ENCODE peak calls at places on chromosomes 7 and 10, in five cellular contexts. One of them, this sample, is unnamed. For H3K27me3, the result is how much of the 10 kb centered on the place peaks cover.

GRCh38 chr7:4042402-4042801 is 639.7 kb upstream of the FOXK1 start:
- DNase-seq in prostate gland: no peak
- DNase-seq in brain microvascular endothelial cell: no peak
- DNase-seq in IMR-90: no peak
- DNase-seq in dorsolateral prefrontal cortex: no peak
- DNase-seq in this sample: no peak

GRCh38 chr10:47423476-47423875 is 39.4 kb upstream of the ZNF488 start:
- DNase-seq in prostate gland: no peak
- DNase-seq in brain microvascular endothelial cell: peak
- DNase-seq in IMR-90: peak
- DNase-seq in dorsolateral prefrontal cortex: no peak
- DNase-seq in this sample: no peak

GRCh38 chr10:85650791-85651506 is 715.6 kb downstream of the GRID1 start:
- DNase-seq in prostate gland: no peak
- DNase-seq in brain microvascular endothelial cell: no peak
- DNase-seq in IMR-90: no peak
- DNase-seq in dorsolateral prefrontal cortex: no peak
- DNase-seq in this sample: no peak

GRCh38 chr7:159226303-159226702 is 81.6 kb upstream of the VIPR2 start:
- DNase-seq in prostate gland: no peak
- DNase-seq in brain microvascular endothelial cell: no peak
- DNase-seq in IMR-90: no peak
- DNase-seq in dorsolateral prefrontal cortex: no peak
- DNase-seq in this sample: no peak

GRCh38 chr10:85862771-85863170 is 503.8 kb downstream of the GRID1 start:
- DNase-seq in prostate gland: no peak
- DNase-seq in brain microvascular endothelial cell: no peak
- DNase-seq in IMR-90: no peak
- DNase-seq in dorsolateral prefrontal cortex: no peak
- DNase-seq in this sample: no peak

GRCh38 chr7:464712-465461 is 54.8 kb downstream of the PDGFA start:
- DNase-seq in prostate gland: no peak
- DNase-seq in brain microvascular endothelial cell: no peak
- DNase-seq in IMR-90: peak
- DNase-seq in dorsolateral prefrontal cortex: no peak
- DNase-seq in this sample: no peak

GRCh38 chr10:113986316-113986715 is 57.4 kb upstream of the ADRB1 start:
- DNase-seq in prostate gland: no peak
- DNase-seq in brain microvascular endothelial cell: no peak
- DNase-seq in IMR-90: no peak
- DNase-seq in dorsolateral prefrontal cortex: no peak
- DNase-seq in this sample: no peak

GRCh38 chr7:22441157-22441556 is 58.8 kb downstream of the STEAP1B start:
- DNase-seq in prostate gland: no peak
- DNase-seq in brain microvascular endothelial cell: no peak
- DNase-seq in IMR-90: no peak
- DNase-seq in dorsolateral prefrontal cortex: no peak
- DNase-seq in this sample: no peak

GRCh38 chr10:99276848-99277486 is 41.3 kb upstream of the HPSE2 start:
- DNase-seq in prostate gland: no peak
- DNase-seq in brain microvascular endothelial cell: peak
- DNase-seq in IMR-90: peak
- DNase-seq in dorsolateral prefrontal cortex: no peak
- DNase-seq in this sample: no peak

GRCh38 chr7:157516311-157516710 is 179.5 kb downstream of the DNAJB6 start:
- DNase-seq in prostate gland: no peak
- DNase-seq in brain microvascular endothelial cell: no peak
- DNase-seq in IMR-90: no peak
- DNase-seq in dorsolateral prefrontal cortex: no peak
- DNase-seq in this sample: no peak

GRCh38 chr10:110268931-110269640 is 35.6 kb downstream of the SMNDC1 start:
- DNase-seq in prostate gland: no peak
- DNase-seq in brain microvascular endothelial cell: no peak
- DNase-seq in IMR-90: no peak
- DNase-seq in dorsolateral prefrontal cortex: peak
- DNase-seq in this sample: no peak

GRCh38 chr10:84770824-84771223 is 442.4 kb downstream of the CCSER2 start:
- DNase-seq in prostate gland: no peak
- DNase-seq in brain microvascular endothelial cell: no peak
- DNase-seq in IMR-90: no peak
- DNase-seq in dorsolateral prefrontal cortex: no peak
- DNase-seq in this sample: no peak

GRCh38 chr10:18886102-18886501 is 162.5 kb upstream of the MALRD1 start:
- DNase-seq in prostate gland: no peak
- DNase-seq in brain microvascular endothelial cell: no peak
- DNase-seq in IMR-90: peak
- DNase-seq in dorsolateral prefrontal cortex: no peak
- DNase-seq in this sample: no peak

GRCh38 chr10:132304756-132305509 is 2.8 kb downstream of the STK32C start:
- DNase-seq in prostate gland: no peak
- DNase-seq in brain microvascular endothelial cell: no peak
- DNase-seq in IMR-90: no peak
- DNase-seq in dorsolateral prefrontal cortex: no peak
- DNase-seq in this sample: no peak
- H3K27me3 ChIP-seq in prostate gland: under half
- H3K27me3 ChIP-seq in brain microvascular endothelial cell: under half
- H3K27me3 ChIP-seq in IMR-90: under half
- H3K27me3 ChIP-seq in dorsolateral prefrontal cortex: under half
- H3K27me3 ChIP-seq in this sample: under half

DNA sequence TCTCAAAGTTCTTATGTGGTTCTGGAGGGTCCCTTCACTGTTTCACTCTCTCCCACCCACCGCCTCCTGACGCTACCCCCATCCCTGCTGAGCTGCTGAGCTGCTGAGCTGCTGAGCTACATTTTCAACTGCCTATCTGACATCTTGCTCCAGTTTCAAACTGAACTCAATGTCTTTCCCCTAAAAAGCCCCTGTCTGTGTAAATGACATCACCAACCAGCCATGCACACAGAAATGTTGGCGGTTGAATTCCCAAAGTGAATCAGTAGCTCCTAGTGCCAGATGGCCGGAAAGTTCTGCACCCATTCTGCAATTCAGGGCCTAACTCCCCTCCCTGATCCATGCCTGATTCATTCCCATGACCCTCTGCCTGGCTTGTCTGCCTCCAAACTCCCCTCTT is 71.2 kb downstream of the WNT2 start:
- DNase-seq in prostate gland: no peak
- DNase-seq in brain microvascular endothelial cell: peak
- DNase-seq in IMR-90: peak
- DNase-seq in dorsolateral prefrontal cortex: no peak
- DNase-seq in this sample: peak
- H3K4me3 ChIP-seq in prostate gland: no peak
- H3K4me3 ChIP-seq in brain microvascular endothelial cell: no peak
- H3K4me3 ChIP-seq in IMR-90: no peak
- H3K4me3 ChIP-seq in dorsolateral prefrontal cortex: no peak
- H3K4me3 ChIP-seq in this sample: no peak

GRCh38 chr7:107998660-107999480 is 4.1 kb downstream of the LAMB1 start:
- DNase-seq in prostate gland: no peak
- DNase-seq in brain microvascular endothelial cell: no peak
- DNase-seq in IMR-90: no peak
- DNase-seq in dorsolateral prefrontal cortex: no peak
- DNase-seq in this sample: no peak

GRCh38 chr7:107999814-108000560 is 3.0 kb downstream of the LAMB1 start:
- DNase-seq in prostate gland: no peak
- DNase-seq in brain microvascular endothelial cell: no peak
- DNase-seq in IMR-90: peak
- DNase-seq in dorsolateral prefrontal cortex: no peak
- DNase-seq in this sample: no peak

GRCh38 chr7:108002726-108003590 is at the start of gene LAMB1:
- DNase-seq in prostate gland: peak
- DNase-seq in brain microvascular endothelial cell: peak
- DNase-seq in IMR-90: peak
- DNase-seq in dorsolateral prefrontal cortex: peak
- DNase-seq in this sample: peak

GRCh38 chr7:108001759-108002725 is 919 bp downstream of the LAMB1 start:
- DNase-seq in prostate gland: no peak
- DNase-seq in brain microvascular endothelial cell: no peak
- DNase-seq in IMR-90: peak
- DNase-seq in dorsolateral prefrontal cortex: peak
- DNase-seq in this sample: peak

DNA sequence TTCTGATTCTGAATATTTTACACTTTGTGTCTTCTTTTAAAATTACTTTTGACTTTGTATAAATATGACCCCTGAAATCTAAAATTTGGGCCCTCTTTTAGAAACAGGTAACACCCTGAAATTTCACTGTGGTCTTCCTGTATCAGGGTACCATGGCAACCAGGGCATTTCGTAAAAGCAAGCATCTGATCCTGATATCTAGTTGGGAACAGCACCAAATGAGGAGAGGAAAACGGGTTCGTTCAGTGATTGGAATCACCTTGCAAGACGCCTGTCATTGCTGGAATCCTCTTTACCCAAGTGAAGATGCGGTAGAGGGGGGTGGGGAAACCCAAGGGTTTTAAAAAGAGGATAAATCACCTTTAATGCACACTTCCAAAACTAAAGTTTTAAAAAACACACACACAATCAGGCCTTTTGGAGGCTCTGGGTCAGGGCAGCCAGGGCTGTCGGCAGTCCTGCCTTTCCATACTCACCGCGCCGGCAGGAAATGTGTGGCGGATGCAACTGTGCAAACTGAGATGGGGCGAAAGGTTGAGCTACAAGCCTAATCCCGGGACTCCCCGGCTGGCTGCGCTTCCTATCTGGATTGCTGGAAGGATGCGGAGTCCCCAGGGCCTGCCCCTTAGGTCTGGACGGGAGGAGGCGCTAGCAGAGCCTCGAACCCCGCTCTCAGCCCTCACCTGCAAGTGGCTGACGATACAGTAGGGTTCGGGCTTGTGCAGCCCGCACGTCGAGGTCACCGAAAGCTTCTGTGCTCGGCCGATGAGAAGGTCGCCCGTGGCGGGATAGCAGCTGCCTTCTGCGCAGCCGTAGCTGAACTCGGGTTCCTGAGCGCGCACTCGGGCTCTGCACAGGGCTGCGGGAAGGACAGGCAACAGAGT is 1.8 kb downstream of the LAMB1 start:
- DNase-seq in prostate gland: no peak
- DNase-seq in brain microvascular endothelial cell: no peak
- DNase-seq in IMR-90: peak
- DNase-seq in dorsolateral prefrontal cortex: peak
- DNase-seq in this sample: no peak
- H3K27me3 ChIP-seq in prostate gland: under half
- H3K27me3 ChIP-seq in brain microvascular endothelial cell: under half
- H3K27me3 ChIP-seq in IMR-90: under half
- H3K27me3 ChIP-seq in dorsolateral prefrontal cortex: under half
- H3K27me3 ChIP-seq in this sample: under half

GRCh38 chr10:79483948-79484347 is 28.4 kb upstream of the EIF5AL1 start:
- DNase-seq in prostate gland: no peak
- DNase-seq in brain microvascular endothelial cell: no peak
- DNase-seq in IMR-90: peak
- DNase-seq in dorsolateral prefrontal cortex: no peak
- DNase-seq in this sample: no peak
- H3K4me3 ChIP-seq in prostate gland: no peak
- H3K4me3 ChIP-seq in brain microvascular endothelial cell: no peak
- H3K4me3 ChIP-seq in IMR-90: no peak
- H3K4me3 ChIP-seq in dorsolateral prefrontal cortex: no peak
- H3K4me3 ChIP-seq in this sample: no peak

GRCh38 chr10:97103682-97104081 is 82.1 kb downstream of the SLIT1 start:
- DNase-seq in prostate gland: no peak
- DNase-seq in brain microvascular endothelial cell: no peak
- DNase-seq in IMR-90: no peak
- DNase-seq in dorsolateral prefrontal cortex: no peak
- DNase-seq in this sample: no peak

GRCh38 chr10:97099868-97100267 is 85.9 kb downstream of the SLIT1 start:
- DNase-seq in prostate gland: no peak
- DNase-seq in brain microvascular endothelial cell: no peak
- DNase-seq in IMR-90: no peak
- DNase-seq in dorsolateral prefrontal cortex: no peak
- DNase-seq in this sample: no peak

GRCh38 chr10:97101166-97101940 is 84.4 kb downstream of the SLIT1 start:
- DNase-seq in prostate gland: no peak
- DNase-seq in brain microvascular endothelial cell: no peak
- DNase-seq in IMR-90: no peak
- DNase-seq in dorsolateral prefrontal cortex: no peak
- DNase-seq in this sample: no peak

GRCh38 chr10:97100657-97101056 is 85.1 kb downstream of the SLIT1 start:
- DNase-seq in prostate gland: no peak
- DNase-seq in brain microvascular endothelial cell: no peak
- DNase-seq in IMR-90: no peak
- DNase-seq in dorsolateral prefrontal cortex: no peak
- DNase-seq in this sample: no peak

GRCh38 chr10:97102441-97102840 is 83.3 kb downstream of the SLIT1 start:
- DNase-seq in prostate gland: no peak
- DNase-seq in brain microvascular endothelial cell: no peak
- DNase-seq in IMR-90: no peak
- DNase-seq in dorsolateral prefrontal cortex: no peak
- DNase-seq in this sample: no peak
- H3K27me3 ChIP-seq in prostate gland: under half
- H3K27me3 ChIP-seq in brain microvascular endothelial cell: under half
- H3K27me3 ChIP-seq in IMR-90: half or more
- H3K27me3 ChIP-seq in dorsolateral prefrontal cortex: under half
- H3K27me3 ChIP-seq in this sample: under half

GRCh38 chr7:151013356-151013727 is 11.0 kb downstream of the ATG9B start:
- DNase-seq in prostate gland: no peak
- DNase-seq in brain microvascular endothelial cell: no peak
- DNase-seq in IMR-90: no peak
- DNase-seq in dorsolateral prefrontal cortex: no peak
- DNase-seq in this sample: no peak
- H3K4me3 ChIP-seq in prostate gland: peak
- H3K4me3 ChIP-seq in brain microvascular endothelial cell: peak
- H3K4me3 ChIP-seq in IMR-90: no peak
- H3K4me3 ChIP-seq in dorsolateral prefrontal cortex: peak
- H3K4me3 ChIP-seq in this sample: no peak

DNA sequence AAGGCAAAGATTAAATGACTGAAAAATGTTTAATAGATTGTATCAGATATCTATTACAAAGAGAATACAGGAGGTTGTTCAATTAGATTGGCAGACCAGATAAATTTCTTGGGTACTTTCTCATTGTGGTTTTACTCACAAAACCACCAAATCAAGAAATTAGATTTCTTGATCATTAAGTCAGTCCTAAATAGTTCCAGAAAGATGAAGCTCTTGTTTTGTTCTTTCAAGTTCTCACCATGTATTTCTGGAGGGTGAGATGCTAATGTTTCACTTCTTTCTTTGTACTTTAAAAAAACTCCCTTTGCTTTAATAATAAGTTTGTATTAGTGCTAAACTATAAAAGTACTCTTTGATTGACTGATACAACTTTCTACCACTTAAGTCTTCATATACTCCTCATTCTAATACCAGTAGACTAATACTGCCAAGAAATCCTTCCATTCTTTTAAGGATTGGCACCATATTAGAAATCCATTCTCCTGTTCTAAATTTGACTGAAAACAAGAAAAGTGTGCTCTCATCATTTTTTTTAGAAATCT is 69.4 kb downstream of the RNF133 start:
- DNase-seq in prostate gland: no peak
- DNase-seq in brain microvascular endothelial cell: no peak
- DNase-seq in IMR-90: no peak
- DNase-seq in dorsolateral prefrontal cortex: no peak
- DNase-seq in this sample: no peak
- H3K27me3 ChIP-seq in prostate gland: under half
- H3K27me3 ChIP-seq in brain microvascular endothelial cell: under half
- H3K27me3 ChIP-seq in IMR-90: under half
- H3K27me3 ChIP-seq in dorsolateral prefrontal cortex: under half
- H3K27me3 ChIP-seq in this sample: under half

GRCh38 chr10:22427890-22428571 is 82.7 kb downstream of the SPAG6 start:
- DNase-seq in prostate gland: no peak
- DNase-seq in brain microvascular endothelial cell: peak
- DNase-seq in IMR-90: peak
- DNase-seq in dorsolateral prefrontal cortex: no peak
- DNase-seq in this sample: peak
- H3K4me3 ChIP-seq in prostate gland: no peak
- H3K4me3 ChIP-seq in brain microvascular endothelial cell: no peak
- H3K4me3 ChIP-seq in IMR-90: no peak
- H3K4me3 ChIP-seq in dorsolateral prefrontal cortex: no peak
- H3K4me3 ChIP-seq in this sample: no peak

This sample was measured in MG63.